ENCODE peak calls at places on chromosomes 6 and 20, in ten cellular contexts. X, R, K, U, A, T, E, O, F and P are unnamed samples.

GRCh38 chr20:30281584-30282197 is 975.8 kb upstream of the DEFB115 start:
- DNase-seq in X (no peak), R (no peak), K (no peak), U (no peak), A (no peak), T (no peak), E (no peak), O (no peak), F (no peak), P (no peak)

GRCh38 chr20:23641936-23642751 is 4.4 kb upstream of the CST3 start:
- DNase-seq in X (no peak), R (no peak), K (no peak), U (no peak), A (peak; percentile 20), T (peak; percentile 81), E (no peak), O (no peak), F (peak; percentile 38), P (no peak)

GRCh38 chr6:1636272-1636825 is 26.6 kb downstream of the FOXC1 start:
- DNase-seq in X (no peak), R (no peak), K (no peak), U (no peak), A (no peak), T (no peak), E (no peak), O (no peak), F (no peak), P (no peak)

GRCh38 chr6:21115111-21115510 is 478.4 kb upstream of the SOX4 start:
- DNase-seq in X (no peak), R (no peak), K (no peak), U (no peak), A (peak; percentile 78), T (peak; percentile 57), E (peak; percentile 56), O (no peak), F (peak; percentile 54), P (no peak)

GRCh38 chr20:53829086-53829703 is 235.6 kb upstream of the ZNF217 start:
- DNase-seq in X (peak; percentile 17), R (peak; percentile 41), K (no peak), U (no peak), A (no peak), T (peak; percentile 99), E (peak; percentile 69), O (no peak), F (peak; percentile 96), P (no peak)

GRCh38 chr6:20605581-20605980 is 71.3 kb downstream of the CDKAL1 start:
- DNase-seq in X (no peak), R (no peak), K (no peak), U (no peak), A (no peak), T (peak; percentile 7), E (peak; percentile 46), O (no peak), F (peak; percentile 38), P (no peak)

GRCh38 chr20:32216396-32217142 is 8.9 kb downstream of the POFUT1 start:
- DNase-seq in X (no peak), R (no peak), K (no peak), U (no peak), A (no peak), T (no peak), E (no peak), O (no peak), F (no peak), P (no peak)

GRCh38 chr6:41644297-41644879 is 6.1 kb downstream of the MDFI start:
- DNase-seq in X (no peak), R (no peak), K (no peak), U (no peak), A (no peak), T (no peak), E (no peak), O (no peak), F (no peak), P (no peak)

GRCh38 chr6:149405823-149406765 is 6.0 kb downstream of the SUMO4 start:
- DNase-seq in X (no peak), R (no peak), K (no peak), U (no peak), A (no peak), T (peak; percentile 26), E (no peak), O (no peak), F (peak; percentile 6), P (no peak)

GRCh38 chr20:8132632-8133587 is 844 bp downstream of the PLCB1 start:
- DNase-seq in X (no peak), R (no peak), K (peak; percentile 76), U (peak; percentile 44), A (no peak), T (peak; percentile 55), E (no peak), O (peak; percentile 36), F (no peak), P (peak; percentile 42)

GRCh38 chr6:91782789-91783188 is 1195.9 kb upstream of the MAP3K7 start:
- DNase-seq in X (no peak), R (no peak), K (no peak), U (no peak), A (no peak), T (no peak), E (peak; percentile 26), O (no peak), F (no peak), P (no peak)

GRCh38 chr6:76697585-76697984 is 625.1 kb upstream of the IMPG1 start:
- DNase-seq in X (no peak), R (peak; percentile 20), K (no peak), U (no peak), A (no peak), T (peak; percentile 9), E (no peak), O (no peak), F (no peak), P (no peak)

GRCh38 chr6:26156850-26157149 is 69.6 kb downstream of the HFE start:
- DNase-seq in X (no peak), R (no peak), K (no peak), U (no peak), A (no peak), T (no peak), E (no peak), O (no peak), F (no peak), P (no peak)

GRCh38 chr6:33607126-33607783 is 13.9 kb upstream of the ITPR3 start:
- DNase-seq in X (no peak), R (no peak), K (no peak), U (no peak), A (no peak), T (no peak), E (no peak), O (no peak), F (no peak), P (no peak)

GRCh38 chr20:62606551-62607201 is 35.6 kb upstream of the SLCO4A1 start:
- DNase-seq in X (no peak), R (peak; percentile 88), K (peak; percentile 75), U (no peak), A (peak; percentile 89), T (peak; percentile 36), E (no peak), O (peak; percentile 73), F (no peak), P (no peak)

GRCh38 chr6:148727104-148727503 is 19.7 kb upstream of the UST start:
- DNase-seq in X (no peak), R (no peak), K (no peak), U (no peak), A (no peak), T (no peak), E (no peak), O (no peak), F (no peak), P (no peak)

GRCh38 chr6:48472121-48472520 is 361.1 kb upstream of the PTCHD4 start:
- DNase-seq in X (no peak), R (no peak), K (no peak), U (no peak), A (no peak), T (no peak), E (no peak), O (no peak), F (no peak), P (no peak)

GRCh38 chr6:113750148-113750547 is 107.0 kb upstream of the MARCKS start:
- DNase-seq in X (no peak), R (no peak), K (no peak), U (no peak), A (no peak), T (no peak), E (no peak), O (no peak), F (no peak), P (no peak)

GRCh38 chr6:154954352-154954751 is 40.8 kb upstream of the TIAM2 start:
- DNase-seq in X (no peak), R (no peak), K (no peak), U (no peak), A (no peak), T (peak; percentile 48), E (no peak), O (no peak), F (no peak), P (no peak)